ENCODE peak calls at places on chromosome 17, in nine cellular contexts. N is mucosa of descending colon, K is colonic mucosa, Z is AG04450, G is Caco-2, J is cardiac fibroblast, U is SK-N-SH, T is fibroblast of mammary gland, W is ovary. E is an unnamed sample.

GRCh38 chr17:45233423-45233924 is 11.8 kb downstream of the FMNL1 start:
- DNase-seq in N (no peak), K (no peak), Z (no peak), G (no peak), J (no peak), U (no peak), T (no peak), W (no peak), E (no peak)

GRCh38 chr17:42270596-42270995 is 5.6 kb downstream of the STAT5B start:
- DNase-seq in N (no peak), K (no peak), Z (no peak), G (no peak), J (no peak), U (no peak), T (peak), W (no peak), E (no peak)

GRCh38 chr17:142102-142661 is 4.8 kb downstream of the SCGB1C2 start:
- DNase-seq in N (no peak), K (peak), Z (no peak), G (peak), J (peak), U (peak), T (peak), W (peak), E (peak)

GRCh38 chr17:38864636-38865398 is 5.0 kb upstream of the LASP1 start:
- DNase-seq in N (peak), K (no peak), Z (no peak), G (no peak), J (peak), U (no peak), T (peak), W (no peak), E (no peak)

GRCh38 chr17:38848557-38848891 is 5.0 kb downstream of the RPL23 start:
- DNase-seq in N (no peak), K (no peak), Z (no peak), G (no peak), J (no peak), U (no peak), T (no peak), W (no peak), E (no peak)

GRCh38 chr17:50060951-50061712 is 5.2 kb downstream of the ITGA3 start:
- DNase-seq in N (peak), K (peak), Z (no peak), G (no peak), J (peak), U (no peak), T (peak), W (peak), E (peak)

GRCh38 chr17:7078711-7079110 is 1.3 kb downstream of the CLEC10A start:
- DNase-seq in N (no peak), K (no peak), Z (no peak), G (no peak), J (no peak), U (no peak), T (no peak), W (no peak), E (peak)

GRCh38 chr17:1104222-1104621 is 75.6 kb downstream of the ABR start:
- DNase-seq in N (no peak), K (no peak), Z (no peak), G (no peak), J (peak), U (peak), T (no peak), W (peak), E (no peak)

GRCh38 chr17:73693016-73693545 is 48.8 kb upstream of the SDK2 start:
- DNase-seq in N (no peak), K (no peak), Z (no peak), G (no peak), J (no peak), U (no peak), T (no peak), W (no peak), E (no peak)

GRCh38 chr17:27596106-27596505 is 34.9 kb upstream of the LGALS9 start:
- DNase-seq in N (no peak), K (no peak), Z (no peak), G (no peak), J (peak), U (no peak), T (no peak), W (peak), E (no peak)

GRCh38 chr17:33241390-33241789 is 51.7 kb downstream of the ASIC2 start:
- DNase-seq in N (no peak), K (no peak), Z (no peak), G (no peak), J (peak), U (peak), T (no peak), W (no peak), E (no peak)

GRCh38 chr17:1222321-1222720 is 42.5 kb upstream of the ABR start:
- DNase-seq in N (no peak), K (no peak), Z (no peak), G (no peak), J (no peak), U (no peak), T (no peak), W (no peak), E (no peak)

GRCh38 chr17:49578963-49579500 is 3.4 kb downstream of the NXPH3 start:
- DNase-seq in N (no peak), K (no peak), Z (no peak), G (peak), J (no peak), U (peak), T (no peak), W (no peak), E (no peak)

GRCh38 chr17:76124582-76125390 is 16.3 kb downstream of the FOXJ1 start:
- DNase-seq in N (no peak), K (no peak), Z (no peak), G (no peak), J (no peak), U (peak), T (peak), W (no peak), E (no peak)

GRCh38 chr17:32446949-32447348 is 2.6 kb downstream of the PSMD11 start:
- DNase-seq in N (no peak), K (no peak), Z (no peak), G (no peak), J (no peak), U (no peak), T (no peak), W (no peak), E (no peak)

GRCh38 chr17:31416503-31416923 is 25.0 kb downstream of the RAB11FIP4 start:
- DNase-seq in N (no peak), K (no peak), Z (no peak), G (peak), J (peak), U (no peak), T (no peak), W (no peak), E (peak)

GRCh38 chr17:34858941-34859562 is 102.2 kb downstream of the CCT6B start:
- DNase-seq in N (no peak), K (no peak), Z (no peak), G (no peak), J (no peak), U (no peak), T (no peak), W (no peak), E (no peak)

GRCh38 chr17:82225368-82226029 is 3.3 kb upstream of the SLC16A3 start:
- DNase-seq in N (no peak), K (no peak), Z (no peak), G (no peak), J (no peak), U (no peak), T (no peak), W (no peak), E (no peak)

GRCh38 chr17:41520821-41521521 is 2.3 kb upstream of the KRT15 start:
- DNase-seq in N (peak), K (peak), Z (no peak), G (peak), J (no peak), U (peak), T (no peak), W (no peak), E (no peak)

GRCh38 chr17:59634632-59635561 is 15.2 kb downstream of the CLTC start:
- DNase-seq in N (no peak), K (no peak), Z (no peak), G (no peak), J (peak), U (no peak), T (no peak), W (no peak), E (no peak)

GRCh38 chr17:63998721-63999679 is 849 bp downstream of the PRR29 start:
- DNase-seq in N (no peak), K (no peak), Z (no peak), G (peak), J (no peak), U (peak), T (no peak), W (no peak), E (peak)

GRCh38 chr17:69428252-69428980 is 13.9 kb downstream of the MAP2K6 start:
- DNase-seq in N (peak), K (peak), Z (no peak), G (no peak), J (no peak), U (no peak), T (no peak), W (no peak), E (no peak)

GRCh38 chr17:42895185-42895555 is 5.4 kb upstream of the G6PC1 start:
- DNase-seq in N (peak), K (peak), Z (peak), G (no peak), J (peak), U (no peak), T (peak), W (peak), E (no peak)

GRCh38 chr17:6355196-6355595 is 79.7 kb downstream of the AIPL1 start:
- DNase-seq in N (no peak), K (no peak), Z (no peak), G (no peak), J (no peak), U (no peak), T (no peak), W (no peak), E (no peak)

GRCh38 chr17:61333151-61333550 is 66.5 kb upstream of the TBX2 start:
- DNase-seq in N (no peak), K (no peak), Z (no peak), G (no peak), J (no peak), U (no peak), T (no peak), W (no peak), E (no peak)

GRCh38 chr17:20210614-20211013 is 201.5 kb downstream of the SPECC1 start:
- DNase-seq in N (no peak), K (peak), Z (no peak), G (no peak), J (no peak), U (no peak), T (no peak), W (no peak), E (no peak)

GRCh38 chr17:74244543-74244942 is 29.5 kb upstream of the DNAI2 start:
- DNase-seq in N (no peak), K (no peak), Z (no peak), G (no peak), J (no peak), U (no peak), T (no peak), W (no peak), E (no peak)

GRCh38 chr17:49390548-49391324 is 23.9 kb downstream of the PHB1 start:
- DNase-seq in N (peak), K (peak), Z (no peak), G (no peak), J (peak), U (no peak), T (no peak), W (no peak), E (no peak)

GRCh38 chr17:61157246-61157887 is 242.3 kb upstream of the TBX2 start:
- DNase-seq in N (peak), K (no peak), Z (no peak), G (no peak), J (peak), U (peak), T (peak), W (no peak), E (no peak)

GRCh38 chr17:66805567-66805966 is 29.4 kb upstream of the CACNG5 start:
- DNase-seq in N (peak), K (peak), Z (no peak), G (no peak), J (no peak), U (no peak), T (no peak), W (no peak), E (no peak)

GRCh38 chr17:9529033-9529748 is 46.4 kb downstream of the STX8 start:
- DNase-seq in N (no peak), K (no peak), Z (no peak), G (no peak), J (peak), U (peak), T (peak), W (no peak), E (no peak)

GRCh38 chr17:14580494-14580893 is 279.6 kb downstream of the HS3ST3B1 start:
- DNase-seq in N (no peak), K (no peak), Z (no peak), G (no peak), J (no peak), U (no peak), T (peak), W (no peak), E (no peak)

DNA sequence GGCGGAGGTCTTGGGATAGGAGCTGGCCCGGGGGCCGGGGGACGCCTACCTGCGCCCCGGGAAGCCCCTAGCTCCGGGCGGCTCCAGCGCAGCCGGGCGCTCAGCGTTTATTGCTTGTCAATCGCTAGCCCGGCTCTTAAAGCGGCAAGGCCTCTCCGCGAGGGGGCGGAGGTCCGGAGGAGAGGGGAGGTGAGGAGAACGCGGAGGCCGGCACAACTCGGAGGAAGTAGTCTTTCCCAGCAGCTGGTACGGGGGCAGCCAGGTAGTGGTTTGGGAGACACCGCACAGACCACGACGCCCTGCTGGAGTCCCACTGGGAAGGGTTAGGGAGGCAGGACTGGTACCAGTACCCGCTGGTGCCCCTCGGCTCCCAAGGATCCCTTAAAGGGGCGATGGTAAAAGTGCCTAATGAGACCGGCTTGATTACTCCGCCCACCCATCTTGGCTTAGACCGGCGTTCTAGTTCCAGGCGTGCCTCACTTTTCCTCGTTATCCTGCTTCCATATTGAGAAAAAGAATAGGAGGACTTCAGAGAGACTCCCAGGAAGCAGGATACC is at the start of gene MPP2:
- DNase-seq in N (peak), K (peak), Z (peak), G (peak), J (peak), U (peak), T (peak), W (peak), E (no peak)
- TF ChIP-seq CTCF in N (no peak), K (no peak), Z (peak), G (peak), J (peak), U (peak), T (no peak), W (peak), E (peak)

GRCh38 chr17:77146882-77147281 is 6.1 kb downstream of the SEC14L1 start:
- DNase-seq in N (peak), K (peak), Z (no peak), G (no peak), J (no peak), U (no peak), T (no peak), W (no peak), E (no peak)
- TF ChIP-seq CTCF in N (peak), K (no peak), Z (no peak), G (no peak), J (no peak), U (no peak), T (no peak), W (no peak), E (no peak)

GRCh38 chr17:29117440-29117753 is 62.8 kb downstream of the MYO18A start:
- DNase-seq in N (no peak), K (no peak), Z (no peak), G (no peak), J (no peak), U (no peak), T (no peak), W (no peak), E (no peak)
- TF ChIP-seq CTCF in N (no peak), K (peak), Z (no peak), G (no peak), J (no peak), U (no peak), T (no peak), W (no peak), E (peak)

GRCh38 chr17:47733047-47733413 is at the start of gene TBX21:
- DNase-seq in N (peak), K (peak), Z (no peak), G (peak), J (peak), U (peak), T (peak), W (no peak), E (peak)
- TF ChIP-seq CTCF in N (no peak), K (no peak), Z (no peak), G (peak), J (no peak), U (peak), T (peak), W (no peak), E (peak)

GRCh38 chr17:8120520-8121443 is 2.5 kb upstream of the ALOXE3 start:
- DNase-seq in N (peak), K (peak), Z (no peak), G (peak), J (peak), U (peak), T (peak), W (peak), E (no peak)
- TF ChIP-seq CTCF in N (no peak), K (no peak), Z (peak), G (no peak), J (peak), U (peak), T (peak), W (peak), E (peak)

GRCh38 chr17:5128905-5129535 is 13.2 kb downstream of the USP6 start:
- DNase-seq in N (no peak), K (no peak), Z (no peak), G (no peak), J (no peak), U (no peak), T (no peak), W (no peak), E (no peak)

GRCh38 chr17:5133311-5133710 is 17.5 kb downstream of the USP6 start:
- DNase-seq in N (no peak), K (peak), Z (no peak), G (no peak), J (no peak), U (no peak), T (no peak), W (no peak), E (no peak)

GRCh38 chr17:5126719-5127488 is 11.1 kb downstream of the USP6 start:
- DNase-seq in N (no peak), K (peak), Z (no peak), G (no peak), J (no peak), U (no peak), T (no peak), W (no peak), E (no peak)

GRCh38 chr17:5127910-5128309 is 12.1 kb downstream of the USP6 start:
- DNase-seq in N (no peak), K (peak), Z (no peak), G (no peak), J (no peak), U (no peak), T (no peak), W (no peak), E (no peak)

DNA sequence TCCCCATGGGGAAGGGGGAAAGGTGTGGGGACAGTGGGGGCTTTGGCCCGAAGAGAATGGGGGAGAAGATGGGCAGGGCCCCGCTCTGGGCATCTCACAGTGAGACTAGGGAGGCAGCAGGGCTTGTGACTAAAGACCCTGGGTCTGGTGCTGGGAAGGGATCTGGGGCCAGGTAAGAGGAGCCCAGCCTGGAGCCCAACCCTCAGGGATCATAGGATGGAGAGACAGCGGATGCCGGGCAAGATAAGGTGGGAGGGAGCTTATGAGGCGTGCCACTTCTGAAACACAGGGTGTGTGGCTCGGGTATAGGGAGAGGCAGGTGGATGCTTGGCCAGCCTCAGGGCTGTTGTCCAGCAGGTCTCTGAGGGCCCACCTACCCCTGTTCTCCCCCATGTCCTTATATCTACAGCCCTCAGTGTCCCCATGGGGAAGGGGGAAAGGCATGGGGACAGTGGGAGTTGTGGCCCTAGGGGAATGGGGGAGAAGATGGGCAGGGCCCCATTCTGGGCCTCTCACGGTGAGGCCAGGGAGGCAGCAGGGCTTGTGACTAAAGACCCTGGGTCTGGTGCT is 15.4 kb downstream of the USP6 start:
- DNase-seq in N (no peak), K (peak), Z (no peak), G (no peak), J (no peak), U (no peak), T (no peak), W (no peak), E (no peak)
- TF ChIP-seq CTCF in N (no peak), K (no peak), Z (no peak), G (no peak), J (no peak), U (no peak), T (no peak), W (no peak), E (no peak)

DNA sequence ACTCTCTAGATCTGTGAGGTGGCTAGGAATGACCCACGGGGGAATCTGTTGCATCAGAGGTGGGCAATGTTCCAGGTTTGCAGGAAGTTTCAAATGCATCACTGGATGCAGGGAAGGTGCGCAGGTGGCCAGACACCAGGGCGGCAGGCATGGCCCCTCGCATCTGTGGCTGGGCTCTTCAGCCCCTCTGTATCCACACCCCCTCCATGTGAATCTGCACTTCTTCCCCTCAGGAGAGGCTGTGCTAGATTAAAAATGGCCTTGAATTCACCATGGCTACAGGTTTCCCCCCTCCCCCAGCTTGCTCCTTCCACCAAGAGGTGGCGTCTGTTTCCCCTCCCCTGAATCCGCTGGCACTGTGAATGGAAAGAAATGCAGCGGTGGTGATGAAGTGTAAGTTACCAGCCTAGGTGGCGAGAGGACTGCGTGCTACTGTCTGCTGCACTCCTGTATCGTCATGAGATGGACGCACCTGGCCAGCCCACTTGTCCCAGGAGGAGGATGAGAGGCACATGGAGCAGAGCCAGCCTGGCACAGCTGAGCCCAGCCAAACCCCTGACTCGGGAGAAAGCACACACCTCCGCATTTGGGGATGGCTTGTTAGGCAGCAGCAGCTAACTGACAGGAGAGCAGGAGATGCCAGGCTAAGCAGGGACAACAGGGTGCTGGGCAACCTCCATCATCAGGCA is 26.3 kb downstream of the TNFRSF13B start:
- DNase-seq in N (no peak), K (no peak), Z (no peak), G (no peak), J (no peak), U (peak), T (no peak), W (no peak), E (no peak)
- TF ChIP-seq CTCF in N (no peak), K (no peak), Z (no peak), G (peak), J (no peak), U (no peak), T (no peak), W (no peak), E (peak)

DNA sequence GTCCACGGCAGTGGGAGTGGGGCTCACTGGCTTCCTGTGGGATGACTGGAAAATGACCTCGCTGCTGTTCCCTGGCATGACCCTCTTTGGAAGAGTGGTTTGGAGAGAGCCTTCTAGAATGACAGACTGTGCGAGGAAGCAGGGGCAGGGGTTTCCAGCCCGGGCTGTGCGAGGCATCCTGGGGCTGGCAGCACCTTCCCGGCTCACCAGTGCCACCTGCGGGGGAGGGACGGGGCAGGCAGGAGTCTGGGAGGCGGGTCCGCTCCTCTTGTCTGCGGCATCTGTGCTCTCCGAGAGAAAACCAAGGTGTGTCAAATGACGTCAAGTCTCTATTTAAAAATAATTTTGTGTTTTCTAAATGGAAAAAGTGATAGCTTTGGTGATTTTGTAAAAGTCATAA is 7.8 kb upstream of the RNF213 start:
- DNase-seq in N (peak), K (peak), Z (no peak), G (no peak), J (peak), U (peak), T (no peak), W (peak), E (no peak)
- TF ChIP-seq CTCF in N (peak), K (peak), Z (peak), G (no peak), J (peak), U (peak), T (no peak), W (no peak), E (peak)